ENCODE peak calls at places on chromosomes 4 and X, in ten cellular contexts. One of them, this sample, is unnamed.

GRCh38 chrX:123424546-123424945 is 240.5 kb downstream of the GRIA3 start:
- DNase-seq in upper lobe of right lung: no peak
- DNase-seq in foreskin fibroblast: peak; percentile 74
- DNase-seq in endothelial cell of umbilical vein: no peak
- DNase-seq in left ventricle myocardium inferior: no peak
- DNase-seq in cardiac muscle cell: no peak
- DNase-seq in CD8-positive, alpha-beta T cell: no peak
- DNase-seq in astrocyte of the spinal cord: peak; percentile 70
- DNase-seq in WTC11: no peak
- DNase-seq in AG04449: no peak
- DNase-seq in this sample: peak; percentile 45

GRCh38 chrX:110786486-110786885 is 9.1 kb downstream of the CHRDL1 start:
- DNase-seq in upper lobe of right lung: no peak
- DNase-seq in foreskin fibroblast: peak; percentile 38
- DNase-seq in endothelial cell of umbilical vein: no peak
- DNase-seq in left ventricle myocardium inferior: no peak
- DNase-seq in cardiac muscle cell: no peak
- DNase-seq in CD8-positive, alpha-beta T cell: no peak
- DNase-seq in astrocyte of the spinal cord: peak; percentile 73
- DNase-seq in WTC11: no peak
- DNase-seq in AG04449: no peak
- DNase-seq in this sample: no peak

GRCh38 chr4:41963105-41963504 is 18.5 kb upstream of the DCAF4L1 start:
- DNase-seq in upper lobe of right lung: no peak
- DNase-seq in foreskin fibroblast: peak; percentile 44
- DNase-seq in endothelial cell of umbilical vein: peak; percentile 26
- DNase-seq in left ventricle myocardium inferior: no peak
- DNase-seq in cardiac muscle cell: peak; percentile 23
- DNase-seq in CD8-positive, alpha-beta T cell: no peak
- DNase-seq in astrocyte of the spinal cord: peak; percentile 30
- DNase-seq in WTC11: no peak
- DNase-seq in AG04449: no peak
- DNase-seq in this sample: peak; percentile 32

GRCh38 chr4:40971346-40971745 is 221.6 kb downstream of the NSUN7 start:
- DNase-seq in upper lobe of right lung: no peak
- DNase-seq in foreskin fibroblast: no peak
- DNase-seq in endothelial cell of umbilical vein: no peak
- DNase-seq in left ventricle myocardium inferior: no peak
- DNase-seq in cardiac muscle cell: no peak
- DNase-seq in CD8-positive, alpha-beta T cell: no peak
- DNase-seq in astrocyte of the spinal cord: no peak
- DNase-seq in WTC11: no peak
- DNase-seq in AG04449: no peak
- DNase-seq in this sample: no peak

GRCh38 chr4:80322716-80323115 is 12.8 kb upstream of the CFAP299 start:
- DNase-seq in upper lobe of right lung: no peak
- DNase-seq in foreskin fibroblast: peak; percentile 77
- DNase-seq in endothelial cell of umbilical vein: peak; percentile 24
- DNase-seq in left ventricle myocardium inferior: no peak
- DNase-seq in cardiac muscle cell: no peak
- DNase-seq in CD8-positive, alpha-beta T cell: no peak
- DNase-seq in astrocyte of the spinal cord: peak; percentile 59
- DNase-seq in WTC11: no peak
- DNase-seq in AG04449: no peak
- DNase-seq in this sample: peak; percentile 63

GRCh38 chr4:118941149-118941548 is 52.5 kb downstream of the SYNPO2 start:
- DNase-seq in upper lobe of right lung: no peak
- DNase-seq in foreskin fibroblast: peak; percentile 77
- DNase-seq in endothelial cell of umbilical vein: no peak
- DNase-seq in left ventricle myocardium inferior: no peak
- DNase-seq in cardiac muscle cell: no peak
- DNase-seq in CD8-positive, alpha-beta T cell: no peak
- DNase-seq in astrocyte of the spinal cord: no peak
- DNase-seq in WTC11: no peak
- DNase-seq in AG04449: no peak
- DNase-seq in this sample: peak; percentile 75

GRCh38 chr4:136927172-136927571 is 605.1 kb downstream of the PCDH18 start:
- DNase-seq in upper lobe of right lung: no peak
- DNase-seq in foreskin fibroblast: no peak
- DNase-seq in endothelial cell of umbilical vein: no peak
- DNase-seq in left ventricle myocardium inferior: no peak
- DNase-seq in cardiac muscle cell: no peak
- DNase-seq in CD8-positive, alpha-beta T cell: no peak
- DNase-seq in astrocyte of the spinal cord: peak; percentile 68
- DNase-seq in WTC11: no peak
- DNase-seq in AG04449: no peak
- DNase-seq in this sample: peak; percentile 75

GRCh38 chrX:113274801-113275200 is 434.2 kb upstream of the AMOT start:
- DNase-seq in upper lobe of right lung: no peak
- DNase-seq in foreskin fibroblast: no peak
- DNase-seq in endothelial cell of umbilical vein: no peak
- DNase-seq in left ventricle myocardium inferior: no peak
- DNase-seq in cardiac muscle cell: no peak
- DNase-seq in CD8-positive, alpha-beta T cell: no peak
- DNase-seq in astrocyte of the spinal cord: no peak
- DNase-seq in WTC11: no peak
- DNase-seq in AG04449: no peak
- DNase-seq in this sample: no peak

GRCh38 chr4:158444621-158445020 is 77.1 kb upstream of the RXFP1 start:
- DNase-seq in upper lobe of right lung: no peak
- DNase-seq in foreskin fibroblast: peak; percentile 65
- DNase-seq in endothelial cell of umbilical vein: no peak
- DNase-seq in left ventricle myocardium inferior: no peak
- DNase-seq in cardiac muscle cell: no peak
- DNase-seq in CD8-positive, alpha-beta T cell: no peak
- DNase-seq in astrocyte of the spinal cord: no peak
- DNase-seq in WTC11: no peak
- DNase-seq in AG04449: no peak
- DNase-seq in this sample: peak; percentile 62

GRCh38 chrX:43939187-43939926 is 33.8 kb downstream of the NDP start:
- DNase-seq in upper lobe of right lung: no peak
- DNase-seq in foreskin fibroblast: peak; percentile 6
- DNase-seq in endothelial cell of umbilical vein: no peak
- DNase-seq in left ventricle myocardium inferior: no peak
- DNase-seq in cardiac muscle cell: no peak
- DNase-seq in CD8-positive, alpha-beta T cell: no peak
- DNase-seq in astrocyte of the spinal cord: peak; percentile 10
- DNase-seq in WTC11: no peak
- DNase-seq in AG04449: no peak
- DNase-seq in this sample: peak; percentile 16

GRCh38 chrX:53449632-53450031 is 15.5 kb upstream of the HSD17B10 start:
- DNase-seq in upper lobe of right lung: no peak
- DNase-seq in foreskin fibroblast: peak; percentile 3
- DNase-seq in endothelial cell of umbilical vein: no peak
- DNase-seq in left ventricle myocardium inferior: no peak
- DNase-seq in cardiac muscle cell: no peak
- DNase-seq in CD8-positive, alpha-beta T cell: no peak
- DNase-seq in astrocyte of the spinal cord: no peak
- DNase-seq in WTC11: no peak
- DNase-seq in AG04449: no peak
- DNase-seq in this sample: no peak

GRCh38 chr4:17577660-17578481 is 873 bp downstream of the LAP3 start:
- DNase-seq in upper lobe of right lung: peak; percentile 79
- DNase-seq in foreskin fibroblast: peak; percentile 57
- DNase-seq in endothelial cell of umbilical vein: no peak
- DNase-seq in left ventricle myocardium inferior: peak; percentile 42
- DNase-seq in cardiac muscle cell: peak; percentile 60
- DNase-seq in CD8-positive, alpha-beta T cell: peak; percentile 19
- DNase-seq in astrocyte of the spinal cord: peak; percentile 10
- DNase-seq in WTC11: peak; percentile 54
- DNase-seq in AG04449: no peak
- DNase-seq in this sample: peak; percentile 33

GRCh38 chr4:67207941-67208441 is 337.3 kb downstream of the CENPC start:
- DNase-seq in upper lobe of right lung: no peak
- DNase-seq in foreskin fibroblast: no peak
- DNase-seq in endothelial cell of umbilical vein: no peak
- DNase-seq in left ventricle myocardium inferior: no peak
- DNase-seq in cardiac muscle cell: no peak
- DNase-seq in CD8-positive, alpha-beta T cell: no peak
- DNase-seq in astrocyte of the spinal cord: no peak
- DNase-seq in WTC11: no peak
- DNase-seq in AG04449: no peak
- DNase-seq in this sample: peak; percentile 27

GRCh38 chr4:183758006-183758734 is 99.1 kb downstream of the TRAPPC11 start:
- DNase-seq in upper lobe of right lung: no peak
- DNase-seq in foreskin fibroblast: no peak
- DNase-seq in endothelial cell of umbilical vein: no peak
- DNase-seq in left ventricle myocardium inferior: peak; percentile 66
- DNase-seq in cardiac muscle cell: no peak
- DNase-seq in CD8-positive, alpha-beta T cell: no peak
- DNase-seq in astrocyte of the spinal cord: no peak
- DNase-seq in WTC11: peak; percentile 77
- DNase-seq in AG04449: no peak
- DNase-seq in this sample: no peak
- TF ChIP-seq CTCF in upper lobe of right lung: peak; percentile 13
- TF ChIP-seq CTCF in foreskin fibroblast: no peak
- TF ChIP-seq CTCF in endothelial cell of umbilical vein: peak; percentile 22
- TF ChIP-seq CTCF in left ventricle myocardium inferior: peak; percentile 64
- TF ChIP-seq CTCF in cardiac muscle cell: peak; percentile 68
- TF ChIP-seq CTCF in CD8-positive, alpha-beta T cell: no peak
- TF ChIP-seq CTCF in astrocyte of the spinal cord: peak; percentile 36
- TF ChIP-seq CTCF in WTC11: peak; percentile 67
- TF ChIP-seq CTCF in AG04449: peak; percentile 23
- TF ChIP-seq CTCF in this sample: no peak

DNA sequence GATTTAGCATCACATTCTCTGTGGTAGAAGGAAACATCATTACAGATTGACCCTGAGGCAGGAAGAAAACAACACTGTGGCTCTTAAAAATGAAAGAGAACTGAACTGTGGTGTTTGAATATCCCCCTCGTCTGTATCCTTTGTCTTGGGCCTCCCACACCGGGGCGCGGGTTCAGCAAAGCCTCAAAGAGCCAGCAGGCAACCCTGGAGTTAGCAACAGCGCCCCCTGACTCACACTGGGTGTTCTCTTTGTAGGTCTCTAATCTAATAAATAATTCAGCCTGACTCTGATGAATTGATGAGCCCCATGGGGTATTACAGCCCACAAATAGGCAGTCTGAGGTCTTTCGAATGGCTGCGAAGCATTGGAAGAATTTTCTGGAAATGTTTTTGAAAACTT is 46.1 kb upstream of the CTSO start:
- DNase-seq in upper lobe of right lung: no peak
- DNase-seq in foreskin fibroblast: no peak
- DNase-seq in endothelial cell of umbilical vein: no peak
- DNase-seq in left ventricle myocardium inferior: no peak
- DNase-seq in cardiac muscle cell: peak; percentile 67
- DNase-seq in CD8-positive, alpha-beta T cell: no peak
- DNase-seq in astrocyte of the spinal cord: peak; percentile 32
- DNase-seq in WTC11: peak; percentile 88
- DNase-seq in AG04449: no peak
- DNase-seq in this sample: no peak
- TF ChIP-seq CTCF in upper lobe of right lung: no peak
- TF ChIP-seq CTCF in foreskin fibroblast: no peak
- TF ChIP-seq CTCF in endothelial cell of umbilical vein: no peak
- TF ChIP-seq CTCF in left ventricle myocardium inferior: peak; percentile 14
- TF ChIP-seq CTCF in cardiac muscle cell: peak; percentile 44
- TF ChIP-seq CTCF in CD8-positive, alpha-beta T cell: no peak
- TF ChIP-seq CTCF in astrocyte of the spinal cord: peak; percentile 49
- TF ChIP-seq CTCF in WTC11: peak; percentile 51
- TF ChIP-seq CTCF in AG04449: no peak
- TF ChIP-seq CTCF in this sample: no peak

GRCh38 chrX:45822124-45822523 is 621.4 kb upstream of the DIPK2B start:
- DNase-seq in upper lobe of right lung: no peak
- DNase-seq in foreskin fibroblast: no peak
- DNase-seq in endothelial cell of umbilical vein: no peak
- DNase-seq in left ventricle myocardium inferior: no peak
- DNase-seq in cardiac muscle cell: no peak
- DNase-seq in CD8-positive, alpha-beta T cell: no peak
- DNase-seq in astrocyte of the spinal cord: no peak
- DNase-seq in WTC11: no peak
- DNase-seq in AG04449: no peak
- DNase-seq in this sample: no peak

GRCh38 chrX:45818913-45819312 is 618.2 kb upstream of the DIPK2B start:
- DNase-seq in upper lobe of right lung: no peak
- DNase-seq in foreskin fibroblast: no peak
- DNase-seq in endothelial cell of umbilical vein: no peak
- DNase-seq in left ventricle myocardium inferior: no peak
- DNase-seq in cardiac muscle cell: no peak
- DNase-seq in CD8-positive, alpha-beta T cell: no peak
- DNase-seq in astrocyte of the spinal cord: no peak
- DNase-seq in WTC11: no peak
- DNase-seq in AG04449: no peak
- DNase-seq in this sample: no peak

GRCh38 chrX:45830343-45830742 is 629.7 kb upstream of the DIPK2B start:
- DNase-seq in upper lobe of right lung: no peak
- DNase-seq in foreskin fibroblast: no peak
- DNase-seq in endothelial cell of umbilical vein: no peak
- DNase-seq in left ventricle myocardium inferior: no peak
- DNase-seq in cardiac muscle cell: no peak
- DNase-seq in CD8-positive, alpha-beta T cell: no peak
- DNase-seq in astrocyte of the spinal cord: no peak
- DNase-seq in WTC11: no peak
- DNase-seq in AG04449: no peak
- DNase-seq in this sample: no peak

DNA sequence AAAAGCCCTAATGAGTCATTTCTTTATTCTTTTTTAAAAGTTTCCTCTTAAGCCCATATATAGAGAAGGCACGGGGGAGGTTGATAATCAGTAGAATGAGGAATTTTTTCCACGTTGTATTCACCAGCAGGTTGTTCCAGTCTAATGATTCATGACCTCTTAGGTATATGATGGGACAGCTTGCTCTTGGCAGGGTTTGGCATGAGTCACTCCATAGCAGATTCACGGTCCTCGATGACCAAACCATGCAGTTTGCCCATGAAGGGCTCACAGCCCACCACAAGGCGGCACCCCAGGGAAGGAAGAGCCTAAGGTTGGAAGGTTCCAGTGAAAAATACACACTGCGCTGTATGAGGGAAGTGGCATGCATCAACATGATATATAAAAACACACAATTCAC is 623.8 kb upstream of the DIPK2B start:
- DNase-seq in upper lobe of right lung: no peak
- DNase-seq in foreskin fibroblast: peak; percentile 95
- DNase-seq in endothelial cell of umbilical vein: peak; percentile 92
- DNase-seq in left ventricle myocardium inferior: no peak
- DNase-seq in cardiac muscle cell: no peak
- DNase-seq in CD8-positive, alpha-beta T cell: peak; percentile 11
- DNase-seq in astrocyte of the spinal cord: peak; percentile 92
- DNase-seq in WTC11: peak; percentile 31
- DNase-seq in AG04449: peak; percentile 70
- DNase-seq in this sample: peak; percentile 95
- TF ChIP-seq CTCF in upper lobe of right lung: peak; percentile 25
- TF ChIP-seq CTCF in foreskin fibroblast: peak; percentile 63
- TF ChIP-seq CTCF in endothelial cell of umbilical vein: peak; percentile 63
- TF ChIP-seq CTCF in left ventricle myocardium inferior: no peak
- TF ChIP-seq CTCF in cardiac muscle cell: peak; percentile 78
- TF ChIP-seq CTCF in CD8-positive, alpha-beta T cell: no peak
- TF ChIP-seq CTCF in astrocyte of the spinal cord: peak; percentile 80
- TF ChIP-seq CTCF in WTC11: no peak
- TF ChIP-seq CTCF in AG04449: peak; percentile 80
- TF ChIP-seq CTCF in this sample: peak; percentile 65

DNA sequence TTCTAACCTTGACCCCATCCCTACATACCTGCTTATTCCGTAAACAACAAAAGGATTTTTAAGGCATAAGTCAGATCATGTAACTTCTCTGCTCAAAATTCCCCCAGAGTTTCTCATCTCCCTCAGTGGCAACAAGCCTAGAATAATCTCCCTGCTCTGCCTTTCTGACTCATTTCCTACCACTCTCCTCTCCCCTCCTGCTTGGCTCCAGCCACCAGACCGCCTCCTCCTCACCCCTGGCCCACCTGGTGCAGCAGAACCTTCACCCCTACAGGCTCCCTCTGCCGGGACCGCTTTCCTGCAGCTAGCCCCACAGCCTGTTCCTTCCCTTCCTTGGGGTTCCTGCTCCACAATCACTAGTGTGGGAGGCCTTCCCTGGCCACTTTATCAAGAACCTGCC is 32.1 kb downstream of the TSPAN5 start:
- DNase-seq in upper lobe of right lung: no peak
- DNase-seq in foreskin fibroblast: peak; percentile 90
- DNase-seq in endothelial cell of umbilical vein: peak; percentile 91
- DNase-seq in left ventricle myocardium inferior: peak; percentile 18
- DNase-seq in cardiac muscle cell: no peak
- DNase-seq in CD8-positive, alpha-beta T cell: no peak
- DNase-seq in astrocyte of the spinal cord: peak; percentile 93
- DNase-seq in WTC11: peak; percentile 35
- DNase-seq in AG04449: peak; percentile 51
- DNase-seq in this sample: peak; percentile 91
- TF ChIP-seq CTCF in upper lobe of right lung: no peak
- TF ChIP-seq CTCF in foreskin fibroblast: no peak
- TF ChIP-seq CTCF in endothelial cell of umbilical vein: peak; percentile 4
- TF ChIP-seq CTCF in left ventricle myocardium inferior: no peak
- TF ChIP-seq CTCF in cardiac muscle cell: peak; percentile 17
- TF ChIP-seq CTCF in CD8-positive, alpha-beta T cell: no peak
- TF ChIP-seq CTCF in astrocyte of the spinal cord: peak; percentile 30
- TF ChIP-seq CTCF in WTC11: no peak
- TF ChIP-seq CTCF in AG04449: no peak
- TF ChIP-seq CTCF in this sample: no peak